ENCODE peak calls at places on chromosomes 4 and X, in six cellular contexts. P is lower lobe of right lung, T is tibial nerve, Q is cardiac muscle cell, U is heart left ventricle, N is Peyer's patch. X is an unnamed sample.

GRCh38 chrX:122913134-122913533 is 270.9 kb upstream of the GRIA3 start:
- DNase-seq in P (no peak), T (no peak), Q (no peak), U (no peak), N (no peak), X (no peak)

GRCh38 chrX:100819534-100819836 is 706 bp upstream of the CSTF2 start:
- DNase-seq in P (no peak), T (no peak), Q (no peak), U (no peak), N (no peak), X (no peak)

GRCh38 chrX:109992203-109992602 is 10.7 kb upstream of the TMEM164 start:
- DNase-seq in P (no peak), T (no peak), Q (no peak), U (no peak), N (no peak), X (no peak)

GRCh38 chr4:850323-850945 is 24.5 kb upstream of the CPLX1 start:
- DNase-seq in P (peak), T (no peak), Q (no peak), U (no peak), N (no peak), X (no peak)

GRCh38 chrX:21865436-21865835 is 9.6 kb downstream of the YY2 start:
- DNase-seq in P (no peak), T (no peak), Q (no peak), U (no peak), N (no peak), X (no peak)

GRCh38 chrX:118221733-118222132 is 105.1 kb upstream of the KLHL13 start:
- DNase-seq in P (no peak), T (no peak), Q (no peak), U (no peak), N (no peak), X (no peak)

GRCh38 chr4:24521544-24521943 is 62.8 kb downstream of the DHX15 start:
- DNase-seq in P (no peak), T (no peak), Q (no peak), U (no peak), N (no peak), X (no peak)

GRCh38 chr4:177190995-177191568 is 118.6 kb upstream of the NEIL3 start:
- DNase-seq in P (no peak), T (no peak), Q (no peak), U (no peak), N (no peak), X (no peak)

GRCh38 chr4:153115322-153116100 is 88.7 kb upstream of the TRIM2 start:
- DNase-seq in P (no peak), T (no peak), Q (no peak), U (peak), N (peak), X (no peak)

GRCh38 chr4:110033994-110034393 is 121.3 kb downstream of the EGF start:
- DNase-seq in P (no peak), T (no peak), Q (no peak), U (no peak), N (no peak), X (no peak)

GRCh38 chr4:71338846-71339593 is at the start of gene SLC4A4:
- DNase-seq in P (no peak), T (no peak), Q (no peak), U (no peak), N (no peak), X (no peak)

GRCh38 chr4:38145033-38145673 is 185.0 kb downstream of the PTTG2 start:
- DNase-seq in P (no peak), T (no peak), Q (no peak), U (no peak), N (no peak), X (no peak)

GRCh38 chr4:177511611-177512010 is 69.4 kb upstream of the AGA start:
- DNase-seq in P (no peak), T (no peak), Q (no peak), U (no peak), N (no peak), X (peak)

GRCh38 chr4:173410106-173410505 is 11.2 kb upstream of the SCRG1 start:
- DNase-seq in P (no peak), T (no peak), Q (no peak), U (no peak), N (no peak), X (no peak)

GRCh38 chr4:20496078-20496477 is 204.2 kb upstream of the PACRGL start:
- DNase-seq in P (no peak), T (no peak), Q (no peak), U (no peak), N (no peak), X (no peak)

GRCh38 chr4:24273148-24273547 is 311.2 kb downstream of the DHX15 start:
- DNase-seq in P (no peak), T (no peak), Q (no peak), U (no peak), N (no peak), X (no peak)

GRCh38 chrX:47628980-47629379 is 750 bp downstream of the CFP start:
- DNase-seq in P (no peak), T (no peak), Q (no peak), U (no peak), N (no peak), X (peak)

GRCh38 chr4:109046549-109047171 is 255.8 kb downstream of the COL25A1 start:
- DNase-seq in P (no peak), T (no peak), Q (no peak), U (no peak), N (no peak), X (no peak)

GRCh38 chr4:37304612-37305011 is 60.1 kb downstream of the NWD2 start:
- DNase-seq in P (no peak), T (no peak), Q (no peak), U (no peak), N (no peak), X (no peak)

GRCh38 chr4:145945431-145946155 is 7.0 kb upstream of the ZNF827 start:
- DNase-seq in P (no peak), T (no peak), Q (no peak), U (no peak), N (no peak), X (no peak)

GRCh38 chr4:10123227-10124101 is 6.9 kb upstream of the WDR1 start:
- DNase-seq in P (no peak), T (no peak), Q (no peak), U (peak), N (no peak), X (no peak)

GRCh38 chr4:152394786-152395185 is 141.1 kb downstream of the FBXW7 start:
- DNase-seq in P (no peak), T (no peak), Q (no peak), U (no peak), N (no peak), X (no peak)

GRCh38 chrX:140274761-140275525 is 229.9 kb downstream of the SOX3 start:
- DNase-seq in P (no peak), T (no peak), Q (no peak), U (no peak), N (no peak), X (no peak)

GRCh38 chrX:144722307-144722706 is 525.0 kb upstream of the SPANXN1 start:
- DNase-seq in P (no peak), T (no peak), Q (no peak), U (no peak), N (no peak), X (no peak)

GRCh38 chrX:72003811-72004750 is 93.4 kb downstream of the NHSL2 start:
- DNase-seq in P (no peak), T (peak), Q (peak), U (peak), N (no peak), X (peak)

GRCh38 chr4:170497105-170497504 is 407.3 kb upstream of the AADAT start:
- DNase-seq in P (no peak), T (no peak), Q (no peak), U (no peak), N (no peak), X (no peak)

GRCh38 chr4:147312376-147313046 is 168.4 kb upstream of the EDNRA start:
- DNase-seq in P (no peak), T (no peak), Q (peak), U (no peak), N (no peak), X (no peak)

GRCh38 chr4:186216465-186217024 is 10.8 kb upstream of the KLKB1 start:
- DNase-seq in P (no peak), T (no peak), Q (no peak), U (no peak), N (no peak), X (no peak)

GRCh38 chr4:148443550-148444295 is 1.5 kb upstream of the NR3C2 start:
- DNase-seq in P (peak), T (no peak), Q (peak), U (peak), N (peak), X (no peak)

GRCh38 chr4:95197353-95197752 is 351.4 kb downstream of the UNC5C start:
- DNase-seq in P (no peak), T (no peak), Q (no peak), U (no peak), N (no peak), X (no peak)

GRCh38 chrX:101993335-101993734 is 61.5 kb upstream of the ZMAT1 start:
- DNase-seq in P (no peak), T (no peak), Q (no peak), U (no peak), N (no peak), X (no peak)

GRCh38 chrX:84318661-84319060 is 130.7 kb upstream of the RPS6KA6 start:
- DNase-seq in P (no peak), T (no peak), Q (no peak), U (no peak), N (no peak), X (no peak)

GRCh38 chrX:106139048-106139447 is 29.1 kb upstream of the PWWP3B start:
- DNase-seq in P (no peak), T (no peak), Q (no peak), U (no peak), N (no peak), X (no peak)

GRCh38 chrX:13103914-13104274 is 59.5 kb upstream of the FAM9C start:
- DNase-seq in P (no peak), T (no peak), Q (no peak), U (no peak), N (no peak), X (no peak)

GRCh38 chr4:99447079-99447478 is 11.9 kb upstream of the ADH7 start:
- DNase-seq in P (no peak), T (no peak), Q (no peak), U (no peak), N (no peak), X (no peak)

DNA sequence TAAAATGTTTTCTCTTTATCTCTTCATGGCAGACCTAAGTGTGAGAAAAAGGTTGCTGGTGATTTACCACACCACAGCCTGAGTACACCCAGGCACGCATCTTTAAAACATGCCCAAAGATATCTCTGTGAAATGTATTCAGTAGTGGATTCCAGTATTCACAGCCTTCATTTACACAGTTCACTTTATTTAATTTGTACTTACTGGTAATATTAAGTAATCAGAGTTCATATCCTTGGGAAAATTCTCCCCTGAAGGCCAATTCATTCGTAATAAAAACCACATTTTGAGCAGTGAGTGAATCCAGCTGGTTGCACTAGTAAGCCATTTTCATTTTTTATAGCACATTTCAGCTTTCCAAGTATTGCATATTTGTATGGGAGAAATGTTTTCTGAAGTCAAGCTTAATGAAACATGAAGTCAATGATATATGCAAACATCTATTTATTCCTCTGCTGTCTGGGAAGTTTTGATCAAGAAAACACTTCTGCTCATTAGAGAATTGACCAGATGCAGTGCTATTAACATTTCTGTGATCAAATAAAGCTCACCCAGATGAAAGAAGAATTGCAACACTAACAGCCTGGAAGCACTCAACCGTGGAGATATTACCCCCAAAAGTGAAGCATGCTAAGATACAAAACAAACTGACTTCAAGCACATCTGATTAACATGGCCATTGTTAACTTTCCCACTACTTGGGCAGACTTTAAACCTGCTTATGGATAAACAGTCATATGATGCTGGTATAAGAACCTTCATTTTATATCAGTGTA is 73.9 kb upstream of the GUCY1A1 start:
- DNase-seq in P (no peak), T (no peak), Q (no peak), U (no peak), N (no peak), X (no peak)
- H3K4me3 ChIP-seq in P (no peak), T (no peak), Q (no peak), U (no peak), N (no peak), X (no peak)

GRCh38 chr4:124907881-124908280 is 195.3 kb upstream of the ANKRD50 start:
- DNase-seq in P (no peak), T (no peak), Q (no peak), U (no peak), N (no peak), X (no peak)

GRCh38 chr4:124899997-124900396 is 187.5 kb upstream of the ANKRD50 start:
- DNase-seq in P (no peak), T (no peak), Q (no peak), U (no peak), N (no peak), X (no peak)

GRCh38 chr4:124902111-124902510 is 189.6 kb upstream of the ANKRD50 start:
- DNase-seq in P (no peak), T (no peak), Q (no peak), U (no peak), N (no peak), X (no peak)

GRCh38 chr4:124903995-124904722 is 191.6 kb upstream of the ANKRD50 start:
- DNase-seq in P (no peak), T (no peak), Q (peak), U (peak), N (no peak), X (no peak)

DNA sequence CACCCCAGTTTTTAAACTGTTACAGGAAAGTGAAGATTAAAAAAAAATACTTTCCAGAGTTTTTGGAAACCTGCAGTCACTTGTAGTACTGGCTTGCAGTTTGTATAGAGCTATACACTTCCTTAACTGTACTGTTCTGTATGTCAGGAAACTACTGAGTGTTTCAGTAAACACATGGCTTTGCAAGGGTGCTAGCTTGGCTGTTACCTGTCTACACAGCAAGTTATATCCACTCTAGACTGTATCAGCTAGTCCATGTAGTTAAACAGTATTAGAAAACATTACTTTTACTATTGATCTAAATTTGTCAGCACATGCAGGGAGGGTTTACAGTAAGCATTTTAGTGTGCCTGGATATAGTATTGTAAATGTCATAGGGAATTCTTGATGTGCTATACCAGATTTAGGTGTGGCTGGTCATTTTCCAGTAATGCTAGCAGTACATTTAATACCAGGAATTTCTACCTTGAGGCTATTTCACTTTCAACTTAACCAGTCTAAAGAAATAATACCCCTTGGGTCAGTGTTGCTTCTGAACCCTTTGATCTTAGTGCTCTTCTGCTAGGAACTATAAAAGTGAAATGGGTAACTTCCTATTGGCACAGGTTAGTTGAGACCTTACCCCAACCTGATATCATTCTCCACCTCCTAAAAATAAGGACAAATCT is 192.3 kb upstream of the ANKRD50 start:
- DNase-seq in P (no peak), T (no peak), Q (peak), U (no peak), N (no peak), X (no peak)
- H3K4me3 ChIP-seq in P (no peak), T (no peak), Q (no peak), U (no peak), N (no peak), X (no peak)

DNA sequence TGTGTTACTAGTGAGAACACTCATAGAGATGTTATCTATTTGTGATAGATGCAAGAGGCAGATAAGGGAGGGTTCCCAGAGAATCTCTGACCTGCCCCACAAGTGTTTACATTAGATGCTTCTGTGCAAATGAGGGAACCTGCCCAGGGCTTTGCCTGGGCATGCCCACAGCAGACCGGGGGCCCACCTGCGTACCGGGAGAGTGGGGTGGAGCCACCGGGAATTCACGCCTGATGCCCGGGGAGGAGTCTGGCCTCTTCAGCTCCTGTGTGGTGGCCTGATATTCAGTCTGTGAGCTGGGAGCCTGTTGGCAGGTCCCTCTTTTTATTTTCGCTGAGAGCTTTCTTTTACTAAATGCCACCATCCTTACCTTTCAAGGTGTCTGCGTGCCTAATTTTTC is 155.7 kb downstream of the SNCA start:
- DNase-seq in P (no peak), T (no peak), Q (peak), U (no peak), N (no peak), X (peak)
- H3K4me3 ChIP-seq in P (no peak), T (no peak), Q (no peak), U (no peak), N (no peak), X (no peak)

DNA sequence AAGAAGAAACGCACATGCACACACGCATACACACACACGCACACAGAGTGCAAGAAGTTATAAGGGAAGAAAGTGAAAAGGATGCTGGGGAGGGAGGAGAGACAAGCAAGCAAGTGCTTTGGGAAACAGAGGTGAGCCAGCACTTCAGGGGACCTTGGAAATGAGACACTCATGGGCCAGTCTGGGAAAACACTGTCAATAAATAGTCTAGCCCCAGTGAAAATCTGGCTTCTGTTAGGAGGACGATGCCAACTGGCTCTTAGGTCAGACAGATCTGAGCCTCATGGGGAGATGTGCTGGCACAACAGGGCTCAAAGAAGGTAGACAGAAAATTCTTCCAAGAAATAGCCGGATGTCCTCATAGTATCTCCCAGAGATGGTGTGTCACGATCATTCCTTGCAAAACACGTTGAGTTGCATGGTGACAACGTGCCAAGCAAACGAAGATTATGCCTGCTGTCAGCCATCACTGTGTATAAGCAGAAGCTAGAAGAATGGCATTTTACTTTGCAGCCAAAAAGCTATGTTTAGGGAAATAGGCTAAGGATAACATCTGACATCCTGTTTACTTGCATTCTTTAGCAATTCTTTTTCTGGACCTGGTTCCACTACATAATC is 557 bp upstream of the ARHGEF6 start:
- DNase-seq in P (no peak), T (no peak), Q (no peak), U (no peak), N (no peak), X (no peak)
- H3K4me3 ChIP-seq in P (peak), T (peak), Q (no peak), U (peak), N (peak), X (no peak)

GRCh38 chr4:2260336-2261109 is 1.4 kb downstream of the MXD4 start:
- DNase-seq in P (peak), T (peak), Q (no peak), U (peak), N (no peak), X (no peak)
- H3K4me3 ChIP-seq in P (peak), T (peak), Q (peak), U (peak), N (peak), X (peak)

GRCh38 chr4:76689079-76689817 is 208.7 kb downstream of the SOWAHB start:
- DNase-seq in P (peak), T (no peak), Q (peak), U (peak), N (no peak), X (peak)
- H3K4me3 ChIP-seq in P (peak), T (peak), Q (peak), U (peak), N (peak), X (peak)

GRCh38 chr4:113148925-113149324 is 99.5 kb downstream of the ANK2 start:
- DNase-seq in P (no peak), T (no peak), Q (no peak), U (no peak), N (no peak), X (no peak)

GRCh38 chr4:113145147-113145518 is 95.7 kb downstream of the ANK2 start:
- DNase-seq in P (no peak), T (no peak), Q (no peak), U (no peak), N (no peak), X (no peak)

GRCh38 chr4:113145519-113146291 is 96.3 kb downstream of the ANK2 start:
- DNase-seq in P (no peak), T (no peak), Q (peak), U (peak), N (no peak), X (no peak)

GRCh38 chr4:113147498-113148231 is 98.2 kb downstream of the ANK2 start:
- DNase-seq in P (no peak), T (no peak), Q (no peak), U (no peak), N (no peak), X (no peak)

DNA sequence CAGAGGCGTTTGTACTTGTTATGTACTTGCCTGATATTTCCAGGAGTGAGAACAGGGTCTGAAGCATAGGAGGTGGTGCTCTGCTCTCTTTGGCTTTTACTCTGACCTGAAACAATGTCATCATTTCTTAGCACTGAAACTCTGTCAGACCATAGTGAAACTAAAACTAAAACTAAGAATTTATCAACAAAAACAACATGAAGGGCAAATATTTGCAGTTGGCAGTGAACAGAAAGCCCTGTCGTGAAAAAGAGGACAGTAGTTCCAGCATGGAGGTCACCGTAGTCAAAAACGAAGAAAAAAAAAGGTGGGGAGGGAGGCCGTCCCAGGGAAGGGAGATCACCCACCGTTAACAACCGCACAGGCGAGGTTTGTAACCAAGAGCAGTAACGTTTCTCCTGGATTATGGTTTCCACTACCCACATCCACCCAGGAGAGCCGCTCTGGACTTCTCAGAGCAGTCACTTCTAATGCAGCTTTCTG is 97.5 kb downstream of the ANK2 start:
- DNase-seq in P (no peak), T (no peak), Q (no peak), U (no peak), N (no peak), X (peak)
- H3K4me3 ChIP-seq in P (peak), T (peak), Q (peak), U (peak), N (peak), X (peak)